ENCODE peak calls at places on chromosomes 16 and 17, in six cellular contexts. One of them, this sample, is unnamed.

GRCh38 chr17:6894206-6894528 is 62.6 kb upstream of the TEKT1 start:
- DNase-seq in stomach: no peak
- DNase-seq in HCT116: no peak
- DNase-seq in H1: peak
- DNase-seq in breast epithelium: no peak
- DNase-seq in sigmoid colon: no peak
- DNase-seq in this sample: no peak

GRCh38 chr17:41326173-41327145 is 10.9 kb upstream of the KRTAP17-1 start:
- DNase-seq in stomach: no peak
- DNase-seq in HCT116: no peak
- DNase-seq in breast epithelium: no peak
- DNase-seq in sigmoid colon: no peak
- DNase-seq in H1: no peak
- DNase-seq in this sample: no peak

GRCh38 chr17:60091908-60092331 is 13.2 kb upstream of the HEATR6 start:
- DNase-seq in sigmoid colon: no peak
- DNase-seq in HCT116: no peak
- DNase-seq in stomach: no peak
- DNase-seq in H1: no peak
- DNase-seq in breast epithelium: no peak
- DNase-seq in this sample: no peak

GRCh38 chr16:55264949-55265348 is 59.1 kb upstream of the IRX6 start:
- DNase-seq in stomach: no peak
- DNase-seq in breast epithelium: no peak
- DNase-seq in HCT116: no peak
- DNase-seq in sigmoid colon: no peak
- DNase-seq in H1: no peak
- DNase-seq in this sample: no peak

GRCh38 chr17:40963838-40964237 is 2.9 kb downstream of the KRT39 start:
- DNase-seq in breast epithelium: no peak
- DNase-seq in sigmoid colon: no peak
- DNase-seq in HCT116: no peak
- DNase-seq in stomach: no peak
- DNase-seq in H1: no peak
- DNase-seq in this sample: peak

GRCh38 chr17:65514082-65514481 is 47.4 kb downstream of the AXIN2 start:
- DNase-seq in breast epithelium: no peak
- DNase-seq in H1: no peak
- DNase-seq in stomach: no peak
- DNase-seq in sigmoid colon: peak
- DNase-seq in HCT116: no peak
- DNase-seq in this sample: no peak

GRCh38 chr16:81445143-81445922 is 725 bp downstream of the CMIP start:
- DNase-seq in HCT116: no peak
- DNase-seq in breast epithelium: peak
- DNase-seq in H1: no peak
- DNase-seq in sigmoid colon: peak
- DNase-seq in stomach: peak
- DNase-seq in this sample: peak

GRCh38 chr16:84836234-84836647 is 16.5 kb downstream of the CRISPLD2 start:
- DNase-seq in breast epithelium: peak
- DNase-seq in sigmoid colon: peak
- DNase-seq in stomach: peak
- DNase-seq in HCT116: no peak
- DNase-seq in H1: peak
- DNase-seq in this sample: peak

GRCh38 chr16:30534368-30535105 is at the start of gene ZNF747:
- DNase-seq in sigmoid colon: peak
- DNase-seq in H1: peak
- DNase-seq in breast epithelium: peak
- DNase-seq in HCT116: peak
- DNase-seq in stomach: peak
- DNase-seq in this sample: peak
- TF ChIP-seq POLR2A in sigmoid colon: peak
- TF ChIP-seq POLR2A in H1: peak
- TF ChIP-seq POLR2A in breast epithelium: no peak
- TF ChIP-seq POLR2A in HCT116: no peak
- TF ChIP-seq POLR2A in stomach: no peak
- TF ChIP-seq POLR2A in this sample: peak

GRCh38 chr16:87896924-87897562 is 27.7 kb upstream of the SLC7A5 start:
- DNase-seq in HCT116: no peak
- DNase-seq in breast epithelium: no peak
- DNase-seq in H1: no peak
- DNase-seq in stomach: no peak
- DNase-seq in sigmoid colon: no peak
- DNase-seq in this sample: no peak

GRCh38 chr16:87897563-87898505 is 28.5 kb upstream of the SLC7A5 start:
- DNase-seq in HCT116: no peak
- DNase-seq in stomach: no peak
- DNase-seq in breast epithelium: no peak
- DNase-seq in sigmoid colon: no peak
- DNase-seq in H1: no peak
- DNase-seq in this sample: no peak

GRCh38 chr16:87891763-87892162 is 22.5 kb upstream of the SLC7A5 start:
- DNase-seq in H1: no peak
- DNase-seq in HCT116: no peak
- DNase-seq in breast epithelium: no peak
- DNase-seq in sigmoid colon: no peak
- DNase-seq in stomach: no peak
- DNase-seq in this sample: no peak

DNA sequence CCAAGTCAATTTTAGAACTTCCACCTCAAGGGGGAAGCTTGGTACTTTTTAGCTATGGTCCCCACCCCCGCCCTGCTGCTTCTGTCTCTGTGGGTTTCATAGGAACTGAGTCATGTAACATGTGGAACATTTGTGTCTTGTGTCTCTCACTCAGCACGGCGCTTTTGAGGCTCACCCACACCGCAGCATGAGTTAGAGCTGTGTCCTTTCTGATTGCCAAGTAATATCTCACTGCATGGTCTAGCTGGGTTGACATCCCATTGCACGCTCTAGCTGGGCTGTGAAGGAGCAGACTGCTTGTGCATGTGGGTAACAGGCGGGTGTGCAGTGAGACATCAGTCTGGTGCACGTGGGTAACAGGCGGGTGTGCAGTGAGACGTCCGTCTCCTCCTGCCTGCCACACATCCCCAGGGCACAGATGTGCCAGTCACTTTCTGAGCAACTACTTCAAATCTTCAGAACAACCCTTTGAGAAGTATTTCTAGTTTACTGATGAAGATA is 26.4 kb upstream of the SLC7A5 start:
- DNase-seq in HCT116: no peak
- DNase-seq in H1: no peak
- DNase-seq in stomach: peak
- DNase-seq in breast epithelium: no peak
- DNase-seq in sigmoid colon: no peak
- DNase-seq in this sample: no peak
- TF ChIP-seq POLR2A in HCT116: no peak
- TF ChIP-seq POLR2A in H1: no peak
- TF ChIP-seq POLR2A in stomach: no peak
- TF ChIP-seq POLR2A in breast epithelium: no peak
- TF ChIP-seq POLR2A in sigmoid colon: no peak
- TF ChIP-seq POLR2A in this sample: no peak

GRCh38 chr16:69761983-69762842 is at the start of gene WWP2:
- DNase-seq in sigmoid colon: peak
- DNase-seq in H1: peak
- DNase-seq in HCT116: peak
- DNase-seq in stomach: peak
- DNase-seq in breast epithelium: peak
- DNase-seq in this sample: peak
- TF ChIP-seq POLR2A in sigmoid colon: peak
- TF ChIP-seq POLR2A in H1: peak
- TF ChIP-seq POLR2A in HCT116: no peak
- TF ChIP-seq POLR2A in stomach: no peak
- TF ChIP-seq POLR2A in breast epithelium: peak
- TF ChIP-seq POLR2A in this sample: peak

DNA sequence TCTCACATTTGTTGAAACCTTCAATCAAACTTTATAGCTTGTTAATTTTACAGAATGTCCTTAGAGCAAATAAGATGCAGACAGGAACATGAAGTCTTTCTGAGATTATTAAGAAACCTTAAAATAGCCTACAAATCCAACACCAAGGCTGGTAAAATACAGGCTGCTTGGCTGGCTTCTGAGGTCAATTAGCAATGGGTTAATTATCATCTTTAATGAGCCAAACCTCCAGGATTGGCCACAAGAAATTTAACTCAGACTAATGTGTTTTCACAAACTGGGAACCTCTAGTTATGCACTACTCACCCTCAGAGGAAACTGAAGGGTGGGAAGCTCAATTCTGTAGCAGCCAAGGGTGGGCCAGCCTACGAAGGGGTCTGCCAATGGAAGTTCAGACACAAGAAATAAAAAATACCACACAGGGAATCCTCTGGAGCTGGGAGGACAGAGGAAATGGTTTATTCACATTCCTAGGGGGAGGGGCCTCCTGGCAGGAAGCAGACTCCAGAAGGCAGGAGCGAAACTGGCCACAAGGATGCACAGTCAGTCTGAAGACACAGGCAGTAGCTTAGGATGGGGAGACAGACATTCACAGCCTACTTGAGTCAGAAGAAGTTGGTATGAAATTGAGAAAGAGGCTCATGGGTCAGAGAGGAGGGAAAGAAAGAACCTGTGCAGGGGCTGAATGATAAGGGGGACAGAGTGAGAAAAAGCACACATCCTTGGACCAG is 36.1 kb downstream of the HIC1 start:
- DNase-seq in sigmoid colon: peak
- DNase-seq in breast epithelium: no peak
- DNase-seq in HCT116: no peak
- DNase-seq in H1: no peak
- DNase-seq in stomach: no peak
- DNase-seq in this sample: peak
- TF ChIP-seq POLR2A in sigmoid colon: no peak
- TF ChIP-seq POLR2A in breast epithelium: no peak
- TF ChIP-seq POLR2A in HCT116: no peak
- TF ChIP-seq POLR2A in H1: no peak
- TF ChIP-seq POLR2A in stomach: no peak
- TF ChIP-seq POLR2A in this sample: no peak

DNA sequence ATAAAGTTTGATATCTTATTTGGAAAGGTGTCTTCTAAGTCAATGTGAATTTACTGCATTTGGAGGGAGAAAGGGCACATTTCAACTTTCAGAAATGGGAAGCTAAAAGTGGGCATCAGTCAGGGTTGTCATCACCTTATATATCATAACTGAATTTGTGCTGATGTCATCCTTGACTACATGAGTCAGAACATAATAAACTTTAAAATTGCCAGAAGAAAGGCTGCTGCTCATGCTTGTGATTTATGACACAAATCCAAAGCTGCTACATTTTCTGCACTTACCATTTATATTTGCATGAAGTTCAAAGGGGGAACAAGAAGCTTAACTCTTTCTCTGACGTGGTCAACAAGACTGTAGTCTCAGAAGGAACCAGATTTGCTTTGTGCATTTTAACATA is 196.6 kb downstream of the UTP18 start:
- DNase-seq in HCT116: no peak
- DNase-seq in sigmoid colon: no peak
- DNase-seq in H1: no peak
- DNase-seq in breast epithelium: no peak
- DNase-seq in stomach: no peak
- DNase-seq in this sample: no peak
- TF ChIP-seq POLR2A in HCT116: no peak
- TF ChIP-seq POLR2A in sigmoid colon: no peak
- TF ChIP-seq POLR2A in H1: no peak
- TF ChIP-seq POLR2A in breast epithelium: no peak
- TF ChIP-seq POLR2A in stomach: no peak
- TF ChIP-seq POLR2A in this sample: no peak

This sample was measured in H54.